ENCODE peak calls at places on chromosomes 11 and 22, in eight cellular contexts. K is stimulated activated CD4-positive, alpha-beta T cell treated with anti-CD3 and anti-CD28 coated beads, Interleukin-12 subunit alpha, Interleukin-12 subunit beta, amount 100 ng/mL, for 24 hours; B is left colon; R is NCI-H1048; W is right cardiac atrium; D is NCI-H2081 treated with DMSO at 0.1 percent for 48 hours; F is NCI-H1436; J is NCI-H2029. Z is an unnamed sample.

GRCh38 chr11:64341851-64342791 is 2.1 kb downstream of the CCDC88B start:
- DNase-seq in K (peak; percentile 91), B (peak; percentile 93), R (peak; percentile 43), W (peak; percentile 90), D (no peak), F (peak; percentile 70), J (peak; percentile 81), Z (peak; percentile 66)

GRCh38 chr22:50189184-50189848 is 3.6 kb downstream of the TRABD start:
- DNase-seq in K (no peak), B (peak; percentile 58), R (no peak), W (peak; percentile 32), D (no peak), F (no peak), J (peak; percentile 16), Z (no peak)

GRCh38 chr22:44002324-44002723 is 21.8 kb upstream of the PARVB start:
- DNase-seq in K (no peak), B (no peak), R (no peak), W (no peak), D (no peak), F (no peak), J (no peak), Z (no peak)

GRCh38 chr11:31601635-31602282 is 92.2 kb downstream of the ELP4 start:
- DNase-seq in K (no peak), B (no peak), R (no peak), W (no peak), D (no peak), F (no peak), J (no peak), Z (no peak)

GRCh38 chr22:19612866-19613572 is 88.8 kb upstream of the CLDN5 start:
- DNase-seq in K (no peak), B (no peak), R (no peak), W (no peak), D (no peak), F (no peak), J (no peak), Z (no peak)

GRCh38 chr11:124923296-124923695 is 4.2 kb downstream of the HEPN1 start:
- DNase-seq in K (no peak), B (no peak), R (no peak), W (no peak), D (no peak), F (no peak), J (no peak), Z (no peak)

GRCh38 chr11:88275636-88276035 is 61.9 kb downstream of the CTSC start:
- DNase-seq in K (no peak), B (no peak), R (no peak), W (no peak), D (no peak), F (no peak), J (no peak), Z (no peak)

GRCh38 chr11:46305295-46305694 is 27.8 kb downstream of the CREB3L1 start:
- DNase-seq in K (no peak), B (no peak), R (no peak), W (no peak), D (no peak), F (no peak), J (no peak), Z (no peak)

GRCh38 chr22:27105142-27106025 is 448.0 kb downstream of the MIAT start:
- DNase-seq in K (no peak), B (peak; percentile 60), R (no peak), W (peak; percentile 86), D (no peak), F (no peak), J (no peak), Z (no peak)

GRCh38 chr22:24514241-24515024 is 19.3 kb downstream of the UPB1 start:
- DNase-seq in K (no peak), B (peak; percentile 46), R (no peak), W (no peak), D (no peak), F (no peak), J (no peak), Z (no peak)

GRCh38 chr22:23068832-23069385 is 1.4 kb upstream of the GNAZ start:
- DNase-seq in K (no peak), B (peak; percentile 7), R (no peak), W (no peak), D (no peak), F (no peak), J (no peak), Z (no peak)

GRCh38 chr11:57903441-57904123 is 120.1 kb upstream of the OR9Q1 start:
- DNase-seq in K (no peak), B (peak; percentile 89), R (peak; percentile 62), W (no peak), D (no peak), F (no peak), J (no peak), Z (no peak)

GRCh38 chr22:18031670-18032454 is 7.5 kb upstream of the MICAL3 start:
- DNase-seq in K (no peak), B (no peak), R (no peak), W (no peak), D (peak; percentile 52), F (no peak), J (peak; percentile 36), Z (no peak)

GRCh38 chr11:61776561-61777075 is 15.8 kb downstream of the TMEM258 start:
- DNase-seq in K (peak; percentile 58), B (peak; percentile 54), R (no peak), W (peak; percentile 46), D (no peak), F (peak; percentile 44), J (peak; percentile 18), Z (no peak)

GRCh38 chr22:19174106-19175025 is 4.2 kb downstream of the SLC25A1 start:
- DNase-seq in K (no peak), B (no peak), R (no peak), W (peak; percentile 72), D (no peak), F (no peak), J (no peak), Z (no peak)

GRCh38 chr11:14656536-14657457 is 13.2 kb downstream of the PDE3B start:
- DNase-seq in K (no peak), B (no peak), R (no peak), W (no peak), D (no peak), F (no peak), J (no peak), Z (no peak)

GRCh38 chr11:123588117-123588815 is 66.2 kb downstream of the SCN3B start:
- DNase-seq in K (no peak), B (peak; percentile 67), R (no peak), W (no peak), D (no peak), F (no peak), J (no peak), Z (no peak)

GRCh38 chr22:28220626-28221363 is 301.7 kb upstream of the PITPNB start:
- DNase-seq in K (no peak), B (no peak), R (no peak), W (no peak), D (no peak), F (no peak), J (no peak), Z (no peak)

GRCh38 chr11:8610532-8611116 is 16.6 kb upstream of the STK33 start:
- DNase-seq in K (no peak), B (no peak), R (no peak), W (no peak), D (no peak), F (peak; percentile 45), J (peak; percentile 44), Z (no peak)

GRCh38 chr22:44645531-44645930 is 56.5 kb upstream of the PRR5 start:
- DNase-seq in K (no peak), B (no peak), R (no peak), W (no peak), D (no peak), F (no peak), J (no peak), Z (no peak)

GRCh38 chr11:33588056-33588455 is 112.6 kb downstream of the C11orf91 start:
- DNase-seq in K (no peak), B (no peak), R (no peak), W (no peak), D (no peak), F (no peak), J (no peak), Z (no peak)